ENCODE peak calls at places on chromosomes 1 and 21, in six cellular contexts. X, W, Z, C, B and A are unnamed samples.

GRCh38 chr1:245294021-245294420 is 139.2 kb downstream of the KIF26B start:
- DNase-seq in X (no peak), B (no peak), C (no peak), Z (no peak), W (no peak), A (no peak)

GRCh38 chr21:34724857-34725195 is 56.0 kb downstream of the CLIC6 start:
- DNase-seq in Z (no peak), B (no peak), W (no peak), X (no peak), C (no peak), A (no peak)

GRCh38 chr1:205183676-205184335 is 27.7 kb downstream of the DSTYK start:
- DNase-seq in Z (no peak), X (no peak), W (no peak), B (no peak), C (no peak), A (no peak)

GRCh38 chr1:151251656-151252470 is 2.7 kb upstream of the PSMD4 start:
- DNase-seq in B (peak), C (peak), Z (peak), W (peak), X (peak), A (peak)

GRCh38 chr21:46096596-46096981 is 1.3 kb upstream of the COL6A2 start:
- DNase-seq in C (no peak), W (no peak), B (no peak), X (peak), Z (no peak), A (peak)

GRCh38 chr21:45199201-45199600 is 88.5 kb downstream of the POFUT2 start:
- DNase-seq in Z (no peak), B (no peak), X (no peak), W (no peak), C (no peak), A (no peak)

GRCh38 chr1:202058001-202058908 is 47.9 kb downstream of the ELF3 start:
- DNase-seq in C (no peak), Z (no peak), B (no peak), W (no peak), X (no peak), A (no peak)

GRCh38 chr1:188089461-188089860 is 1260.7 kb downstream of the PLA2G4A start:
- DNase-seq in W (no peak), X (no peak), B (no peak), C (no peak), Z (no peak), A (no peak)

GRCh38 chr1:17759114-17759513 is 4.0 kb downstream of the ACTL8 start:
- DNase-seq in B (no peak), X (no peak), W (no peak), Z (no peak), C (no peak), A (no peak)

GRCh38 chr1:88204111-88204510 is 480.0 kb upstream of the PKN2 start:
- DNase-seq in C (no peak), B (no peak), X (no peak), W (no peak), Z (no peak), A (no peak)

GRCh38 chr1:158458263-158458662 is 3.4 kb upstream of the OR10K1 start:
- DNase-seq in B (no peak), W (no peak), Z (no peak), C (no peak), X (no peak), A (no peak)

GRCh38 chr1:19772053-19772452 is 27.7 kb downstream of the TMCO4 start:
- DNase-seq in X (no peak), C (no peak), W (no peak), Z (no peak), B (no peak), A (no peak)

GRCh38 chr1:116203192-116203723 is 92.1 kb downstream of the MAB21L3 start:
- DNase-seq in C (no peak), B (no peak), X (no peak), W (no peak), Z (no peak), A (peak)

GRCh38 chr1:162632743-162633326 is 571 bp downstream of the DDR2 start:
- DNase-seq in B (no peak), X (no peak), Z (no peak), W (no peak), C (no peak), A (no peak)

GRCh38 chr1:157231844-157232550 is 93.8 kb upstream of the ETV3 start:
- DNase-seq in X (no peak), W (no peak), C (no peak), B (no peak), Z (no peak), A (no peak)

GRCh38 chr1:195981448-195982139 is 626.6 kb downstream of the KCNT2 start:
- DNase-seq in B (no peak), X (no peak), Z (no peak), W (no peak), C (no peak), A (no peak)

GRCh38 chr1:5649795-5650194 is 342.4 kb downstream of the NPHP4 start:
- DNase-seq in Z (no peak), X (no peak), B (no peak), W (no peak), C (no peak), A (no peak)

GRCh38 chr1:29123871-29124365 is at the start of gene TMEM200B:
- DNase-seq in W (no peak), X (no peak), Z (no peak), B (no peak), C (no peak), A (no peak)

GRCh38 chr1:86504130-86504479 is 35.4 kb downstream of the CLCA1 start:
- DNase-seq in Z (no peak), X (no peak), C (no peak), B (no peak), W (no peak), A (no peak)

GRCh38 chr1:94528826-94529225 is 12.7 kb downstream of the F3 start:
- DNase-seq in B (no peak), W (no peak), Z (no peak), X (no peak), C (no peak), A (no peak)

GRCh38 chr1:21256776-21257175 is 33.5 kb downstream of the ECE1 start:
- DNase-seq in B (no peak), W (no peak), C (no peak), Z (no peak), X (no peak), A (no peak)

GRCh38 chr1:20143318-20143717 is 4.2 kb downstream of the PLA2G2F start:
- DNase-seq in B (no peak), C (no peak), Z (no peak), X (no peak), W (no peak), A (no peak)

GRCh38 chr1:94792876-94793605 is 27.1 kb upstream of the SLC44A3 start:
- DNase-seq in Z (no peak), B (no peak), X (no peak), W (no peak), C (no peak), A (no peak)

GRCh38 chr1:31939484-31940329 is 1.5 kb upstream of the PTP4A2 start:
- DNase-seq in C (no peak), X (peak), B (peak), W (peak), Z (no peak), A (peak)

GRCh38 chr1:169475806-169476205 is 9.9 kb downstream of the SLC19A2 start:
- DNase-seq in C (no peak), X (no peak), B (no peak), Z (no peak), W (no peak), A (no peak)